ENCODE peak calls at places on chromosomes 7 and 10, in four cellular contexts. I is heart right ventricle, K is ovary, F is Peyer's patch. X is an unnamed sample. For H3K27me3, the result is how much of the 10 kb centered on the place peaks cover.

GRCh38 chr7:71770269-71770907 is 638.4 kb downstream of the GALNT17 start:
- DNase-seq in I (no peak), K (no peak), F (no peak), X (no peak)

GRCh38 chr7:18177815-18178660 is 150.4 kb upstream of the PRPS1L1 start:
- DNase-seq in I (no peak), K (no peak), F (no peak), X (peak)

GRCh38 chr10:31602541-31603244 is 283.7 kb downstream of the ZEB1 start:
- DNase-seq in I (peak), K (peak), F (peak), X (peak)

GRCh38 chr10:80356563-80356999 is at the start of the genes DYDC1 and DYDC2:
- DNase-seq in I (peak), K (peak), F (peak), X (no peak)

GRCh38 chr7:107091306-107091705 is 46.8 kb downstream of the PRKAR2B start:
- DNase-seq in I (no peak), K (no peak), F (no peak), X (no peak)

GRCh38 chr7:81155654-81156373 is 237.0 kb upstream of the SEMA3C start:
- DNase-seq in I (no peak), K (no peak), F (no peak), X (no peak)

GRCh38 chr7:111232249-111233084 is 141.5 kb downstream of the LRRN3 start:
- DNase-seq in I (no peak), K (no peak), F (no peak), X (no peak)

GRCh38 chr10:33862706-33863105 is 528.2 kb upstream of the NRP1 start:
- DNase-seq in I (no peak), K (no peak), F (no peak), X (no peak)

GRCh38 chr7:131952365-131952764 is 395.9 kb upstream of the PODXL start:
- DNase-seq in I (no peak), K (no peak), F (no peak), X (no peak)

GRCh38 chr7:122975341-122975740 is 20.2 kb downstream of the TAS2R16 start:
- DNase-seq in I (no peak), K (no peak), F (no peak), X (no peak)

GRCh38 chr7:1592299-1592842 is 22.5 kb upstream of the PSMG3 start:
- DNase-seq in I (no peak), K (no peak), F (no peak), X (no peak)

GRCh38 chr7:43044521-43044920 is 67.9 kb upstream of the HECW1 start:
- DNase-seq in I (no peak), K (no peak), F (no peak), X (no peak)

GRCh38 chr10:113326160-113327111 is 226.4 kb upstream of the HABP2 start:
- DNase-seq in I (peak), K (no peak), F (no peak), X (no peak)

GRCh38 chr7:52091101-52091500 is 774.5 kb upstream of the COBL start:
- DNase-seq in I (no peak), K (no peak), F (no peak), X (no peak)

GRCh38 chr7:106371629-106372028 is 86.8 kb upstream of the NAMPT start:
- DNase-seq in I (no peak), K (no peak), F (no peak), X (peak)

GRCh38 chr7:11261470-11261869 is 287.8 kb downstream of the PHF14 start:
- DNase-seq in I (no peak), K (no peak), F (no peak), X (peak)

GRCh38 chr10:91162050-91162494 is 58.4 kb upstream of the PCGF5 start:
- DNase-seq in I (no peak), K (no peak), F (peak), X (no peak)

GRCh38 chr7:2809903-2810628 is 34.0 kb downstream of the GNA12 start:
- DNase-seq in I (no peak), K (no peak), F (no peak), X (no peak)

GRCh38 chr10:22641743-22642142 is 72.6 kb downstream of the PIP4K2A start:
- DNase-seq in I (no peak), K (no peak), F (no peak), X (no peak)

GRCh38 chr10:128448796-128449195 is 322.6 kb upstream of the MKI67 start:
- DNase-seq in I (no peak), K (no peak), F (no peak), X (no peak)

GRCh38 chr7:95420996-95421846 is 13.6 kb downstream of the PON2 start:
- DNase-seq in I (no peak), K (no peak), F (no peak), X (no peak)

GRCh38 chr7:120780938-120781337 is 77.0 kb downstream of the TSPAN12 start:
- DNase-seq in I (no peak), K (no peak), F (no peak), X (no peak)

GRCh38 chr10:19097151-19097550 is 48.5 kb downstream of the MALRD1 start:
- DNase-seq in I (no peak), K (no peak), F (no peak), X (no peak)

GRCh38 chr7:155882596-155882995 is 70.3 kb upstream of the SHH start:
- DNase-seq in I (no peak), K (no peak), F (no peak), X (no peak)

GRCh38 chr10:14625210-14625621 is 149.5 kb downstream of the FAM107B start:
- DNase-seq in I (no peak), K (no peak), F (no peak), X (no peak)

DNA sequence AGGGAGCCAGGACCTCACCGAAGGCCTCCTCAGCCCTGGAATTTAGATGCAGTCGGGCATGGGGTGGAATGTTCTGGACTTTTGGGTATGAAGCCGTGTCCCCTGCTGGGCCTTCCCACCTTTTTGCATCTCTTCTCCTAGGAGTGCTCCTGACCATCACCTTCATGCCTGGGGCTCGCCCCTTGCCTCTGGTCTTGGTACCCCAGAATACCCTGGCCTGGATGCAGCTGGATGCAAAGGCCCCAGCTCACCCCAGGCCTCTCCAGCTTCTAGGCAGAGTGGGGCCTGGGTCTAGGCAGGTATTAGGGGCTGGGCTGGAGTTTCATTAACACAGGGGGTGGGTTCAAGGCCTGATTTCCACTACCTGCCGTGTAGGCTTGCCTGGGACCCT is 9.9 kb downstream of the AQP1 start:
- DNase-seq in I (no peak), K (peak), F (peak), X (no peak)
- H3K27ac ChIP-seq in I (peak), K (no peak), F (no peak), X (peak)

GRCh38 chr10:69838853-69839252 is 37.1 kb downstream of the COL13A1 start:
- DNase-seq in I (no peak), K (no peak), F (no peak), X (no peak)
- H3K27me3 ChIP-seq in I (under half), K (under half), F (under half), X (under half)

DNA sequence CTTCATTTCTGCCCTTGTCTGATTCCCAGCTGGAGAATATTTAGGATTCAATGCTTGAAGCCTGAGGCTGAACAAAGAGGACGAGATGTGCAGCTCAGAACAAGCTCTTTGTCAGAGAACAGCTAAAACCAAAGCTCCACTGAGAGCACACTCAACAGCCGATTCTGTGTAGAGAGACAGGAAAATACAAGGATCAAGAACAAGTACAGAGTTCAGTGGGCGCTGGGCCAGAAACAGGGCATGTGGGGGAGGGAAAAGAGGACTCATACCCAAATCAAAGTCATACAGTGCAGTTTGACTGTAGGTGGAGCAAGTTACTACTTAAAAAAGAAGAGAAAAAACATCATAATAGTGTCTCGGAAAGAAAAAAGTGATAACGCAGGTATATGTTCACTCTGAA is at the start of gene AGMO:
- DNase-seq in I (peak), K (peak), F (peak), X (no peak)
- TF ChIP-seq CTCF in I (no peak), K (no peak), F (peak), X (no peak)

GRCh38 chr7:47485640-47486435 is 96.1 kb downstream of the TNS3 start:
- DNase-seq in I (no peak), K (no peak), F (peak), X (peak)
- H3K27ac ChIP-seq in I (peak), K (no peak), F (peak), X (peak)

GRCh38 chr10:101565936-101566332 is 22.1 kb downstream of the POLL start:
- DNase-seq in I (no peak), K (no peak), F (peak), X (no peak)
- H3K27me3 ChIP-seq in I (half or more), K (under half), F (under half), X (under half)

GRCh38 chr7:136184719-136185118 is 207.6 kb upstream of the MTPN start:
- DNase-seq in I (no peak), K (no peak), F (no peak), X (no peak)

GRCh38 chr7:136179154-136179553 is 202.0 kb upstream of the MTPN start:
- DNase-seq in I (no peak), K (no peak), F (no peak), X (no peak)

GRCh38 chr7:136180984-136181383 is 203.8 kb upstream of the MTPN start:
- DNase-seq in I (no peak), K (no peak), F (no peak), X (no peak)

GRCh38 chr7:136179829-136180721 is 202.9 kb upstream of the MTPN start:
- DNase-seq in I (no peak), K (no peak), F (no peak), X (no peak)

GRCh38 chr7:136183981-136184380 is 206.8 kb upstream of the MTPN start:
- DNase-seq in I (no peak), K (no peak), F (no peak), X (no peak)
- TF ChIP-seq CTCF in I (no peak), K (no peak), F (no peak), X (no peak)

DNA sequence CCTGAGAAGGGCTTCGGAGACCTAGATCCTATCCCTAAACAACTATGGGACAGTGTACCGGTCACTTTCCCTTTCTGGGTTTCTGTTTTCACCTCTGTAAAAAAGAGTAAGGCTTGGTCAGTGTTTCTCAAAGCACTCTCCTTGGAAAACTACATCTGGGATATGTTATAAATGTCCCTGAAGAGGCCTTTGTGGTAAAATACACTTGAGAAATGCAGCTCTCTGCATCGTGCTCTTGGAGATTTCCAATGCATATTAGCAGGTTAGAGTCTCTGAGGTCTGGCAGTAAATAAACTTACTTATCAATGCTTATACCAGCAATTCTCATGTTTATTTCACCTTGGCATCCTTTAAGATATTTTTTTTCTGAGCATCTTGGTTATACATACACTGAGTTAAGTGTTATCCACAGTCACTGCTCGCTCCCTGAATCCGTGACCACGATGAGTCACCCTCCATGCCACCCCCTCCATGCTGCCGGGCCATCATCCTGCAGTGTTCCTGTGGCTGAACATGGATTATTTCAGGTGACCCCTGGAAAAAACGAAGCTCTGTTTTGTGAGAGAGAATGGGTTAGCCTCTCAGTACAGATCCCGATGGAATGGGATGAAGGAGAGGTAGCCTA is 3.3 kb upstream of the TBXAS1 start:
- DNase-seq in I (no peak), K (no peak), F (no peak), X (no peak)
- H3K27ac ChIP-seq in I (no peak), K (no peak), F (no peak), X (no peak)

GRCh38 chr10:117535752-117536358 is 6.7 kb upstream of the EMX2 start:
- DNase-seq in I (no peak), K (no peak), F (no peak), X (no peak)
- H3K27me3 ChIP-seq in I (half or more), K (under half), F (half or more), X (under half)

X was measured in lung.